ENCODE peak calls at places on chromosomes 6 and 20, in six cellular contexts. P is H9, I is neuronal stem cell, E is IMR-90, A is trophoblast cell, M is H1. L is an unnamed sample.

GRCh38 chr6:108837236-108837971 is 10.8 kb upstream of the ARMC2 start:
- DNase-seq in M (no peak), I (no peak), P (no peak), E (peak), A (peak), L (peak)

GRCh38 chr6:11714116-11714797 is 64.3 kb downstream of the ADTRP start:
- DNase-seq in I (no peak), M (no peak), E (no peak), A (no peak), P (no peak), L (no peak)

GRCh38 chr6:144515761-144516160 is 230.6 kb downstream of the UTRN start:
- DNase-seq in P (no peak), A (no peak), I (no peak), E (no peak), M (no peak), L (no peak)

GRCh38 chr6:163470611-163471010 is 56.1 kb downstream of the QKI start:
- DNase-seq in E (no peak), M (no peak), I (no peak), P (no peak), A (no peak), L (no peak)

GRCh38 chr6:26223677-26224546 is 136.7 kb downstream of the HFE start:
- DNase-seq in A (peak), M (no peak), E (peak), P (peak), I (peak), L (peak)

GRCh38 chr6:31794294-31794865 is 1.2 kb downstream of the VARS1 start:
- DNase-seq in E (peak), A (peak), I (no peak), M (no peak), P (no peak), L (peak)

GRCh38 chr6:165695736-165696515 is 32.9 kb upstream of the PDE10A start:
- DNase-seq in M (no peak), A (no peak), I (no peak), P (no peak), E (no peak), L (no peak)

GRCh38 chr6:116268589-116269293 is 11.0 kb downstream of the TSPYL1 start:
- DNase-seq in A (peak), I (no peak), P (no peak), M (no peak), E (peak), L (peak)

GRCh38 chr20:3673551-3674070 is 8.2 kb downstream of the ADAM33 start:
- DNase-seq in I (no peak), A (no peak), M (no peak), P (no peak), E (no peak), L (no peak)

GRCh38 chr6:13617066-13617465 is 1.9 kb downstream of the NOL7 start:
- DNase-seq in A (no peak), I (no peak), E (no peak), P (no peak), M (no peak), L (no peak)

GRCh38 chr6:13615802-13616140 is 636 bp downstream of the NOL7 start:
- DNase-seq in A (peak), I (peak), E (peak), M (peak), P (no peak), L (peak)

GRCh38 chr6:13613029-13613594 is 2.0 kb upstream of the NOL7 start:
- DNase-seq in E (no peak), P (no peak), A (no peak), M (no peak), I (no peak), L (no peak)

GRCh38 chr6:13614126-13614925 is 809 bp upstream of the NOL7 start:
- DNase-seq in I (no peak), A (peak), E (no peak), M (no peak), P (no peak), L (no peak)

GRCh38 chr6:13614926-13615801 is at the start of gene NOL7:
- DNase-seq in I (peak), E (peak), M (peak), P (peak), A (peak), L (peak)
- H3K23ac ChIP-seq in I (peak), E (peak), M (no peak), P (no peak), A (no peak), L (peak)

GRCh38 chr6:27451660-27452390 is 21.1 kb downstream of the ZNF184 start:
- DNase-seq in E (no peak), P (no peak), I (no peak), A (peak), M (no peak), L (no peak)
- H3K14ac ChIP-seq in E (no peak), P (no peak), I (no peak), A (no peak), M (no peak), L (no peak)

GRCh38 chr20:13249118-13249859 is 28.2 kb downstream of the ISM1 start:
- DNase-seq in E (no peak), M (no peak), P (no peak), I (no peak), A (no peak), L (no peak)
- H3K23ac ChIP-seq in E (no peak), M (no peak), P (no peak), I (no peak), A (no peak), L (no peak)

DNA sequence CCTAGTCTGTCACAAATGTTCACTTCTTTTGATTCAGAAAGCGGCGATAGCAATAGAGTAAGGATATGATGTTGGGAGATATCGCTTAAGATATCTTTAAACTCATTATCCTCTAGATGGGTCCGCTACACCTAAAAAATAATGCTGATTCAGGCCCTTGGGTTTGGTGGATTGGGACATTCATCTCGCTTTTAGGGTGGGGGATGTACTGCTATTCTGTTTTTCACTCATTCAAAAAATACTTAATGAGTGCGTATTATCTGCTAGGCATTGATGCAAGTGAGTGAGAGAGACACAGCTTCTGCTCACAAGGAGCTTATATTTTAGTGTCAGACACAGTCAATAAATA is 118.3 kb upstream of the SUPT3H start:
- DNase-seq in E (no peak), A (no peak), P (no peak), I (no peak), M (no peak), L (no peak)
- H3K14ac ChIP-seq in E (no peak), A (no peak), P (no peak), I (no peak), M (no peak), L (no peak)

GRCh38 chr20:19260412-19261090 is 48.1 kb downstream of the SLC24A3 start:
- DNase-seq in I (no peak), A (no peak), E (no peak), M (no peak), P (no peak), L (peak)
- H3K23ac ChIP-seq in I (no peak), A (no peak), E (no peak), M (no peak), P (no peak), L (no peak)

GRCh38 chr6:938271-939046 is 245.5 kb upstream of the EXOC2 start:
- DNase-seq in A (no peak), P (peak), E (no peak), M (no peak), I (no peak), L (no peak)
- H3K14ac ChIP-seq in A (no peak), P (no peak), E (no peak), M (peak), I (peak), L (no peak)

GRCh38 chr6:10425973-10426780 is 11.3 kb upstream of the TFAP2A start:
- DNase-seq in E (no peak), I (no peak), A (peak), P (peak), M (peak), L (peak)

GRCh38 chr6:10424005-10424404 is 9.1 kb upstream of the TFAP2A start:
- DNase-seq in A (no peak), E (no peak), M (peak), P (no peak), I (no peak), L (no peak)

GRCh38 chr6:10426781-10427279 is 12.0 kb upstream of the TFAP2A start:
- DNase-seq in P (no peak), A (no peak), E (no peak), I (no peak), M (no peak), L (no peak)

GRCh38 chr6:10422282-10423034 is 7.6 kb upstream of the TFAP2A start:
- DNase-seq in A (no peak), P (no peak), I (no peak), M (peak), E (no peak), L (no peak)

DNA sequence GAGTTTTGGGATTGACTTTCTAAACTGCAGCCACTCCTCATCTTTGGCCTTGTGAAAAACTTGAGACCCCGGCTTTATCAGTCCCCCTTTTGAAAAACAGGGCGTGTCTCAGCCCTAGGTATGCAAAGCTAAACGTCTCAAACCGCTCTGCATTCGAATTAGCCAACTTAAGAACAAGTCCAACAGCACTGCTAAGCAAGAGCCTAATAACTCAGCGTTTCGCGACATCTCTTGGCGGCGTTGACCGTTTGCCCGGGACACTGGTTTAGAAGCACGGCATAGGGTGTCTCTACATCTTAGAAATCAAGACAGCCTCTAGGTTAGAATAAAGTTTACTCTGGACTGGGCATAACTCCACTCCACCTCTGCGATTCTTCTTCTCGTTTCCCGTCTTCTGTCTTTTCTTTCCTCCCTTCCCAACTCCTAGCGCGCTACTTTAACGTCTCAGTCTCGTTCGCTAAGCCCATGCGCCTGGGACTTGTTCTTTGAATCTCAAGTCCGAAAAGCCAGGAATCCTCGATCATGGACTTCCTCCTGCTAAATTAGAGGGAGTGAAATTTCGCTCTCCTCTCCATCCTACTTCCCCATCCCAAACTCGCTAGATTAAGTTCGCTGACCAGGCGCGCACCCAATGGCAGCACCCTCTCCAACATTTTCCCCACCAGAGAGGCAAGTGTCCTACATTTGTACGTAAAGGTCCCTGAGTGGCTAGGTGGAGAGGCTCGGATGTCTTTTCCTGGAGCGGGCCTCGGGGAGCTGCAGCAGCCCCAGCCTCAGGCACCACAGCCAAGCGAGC is 10.5 kb upstream of the TFAP2A start:
- DNase-seq in I (no peak), A (no peak), M (no peak), P (no peak), E (no peak), L (no peak)
- H3K23ac ChIP-seq in I (peak), A (peak), M (no peak), P (no peak), E (no peak), L (no peak)

GRCh38 chr6:117540670-117541069 is 58.2 kb downstream of the DCBLD1 start:
- DNase-seq in A (peak), P (no peak), M (no peak), E (peak), I (no peak), L (no peak)

GRCh38 chr6:117534974-117535373 is 52.5 kb downstream of the DCBLD1 start:
- DNase-seq in M (no peak), A (no peak), I (no peak), P (no peak), E (no peak), L (peak)

GRCh38 chr6:117542493-117542892 is 59.8 kb downstream of the GOPC start:
- DNase-seq in M (no peak), P (no peak), A (no peak), E (no peak), I (no peak), L (no peak)

GRCh38 chr6:117536317-117536716 is 53.8 kb downstream of the DCBLD1 start:
- DNase-seq in I (no peak), M (no peak), E (peak), P (no peak), A (peak), L (peak)

DNA sequence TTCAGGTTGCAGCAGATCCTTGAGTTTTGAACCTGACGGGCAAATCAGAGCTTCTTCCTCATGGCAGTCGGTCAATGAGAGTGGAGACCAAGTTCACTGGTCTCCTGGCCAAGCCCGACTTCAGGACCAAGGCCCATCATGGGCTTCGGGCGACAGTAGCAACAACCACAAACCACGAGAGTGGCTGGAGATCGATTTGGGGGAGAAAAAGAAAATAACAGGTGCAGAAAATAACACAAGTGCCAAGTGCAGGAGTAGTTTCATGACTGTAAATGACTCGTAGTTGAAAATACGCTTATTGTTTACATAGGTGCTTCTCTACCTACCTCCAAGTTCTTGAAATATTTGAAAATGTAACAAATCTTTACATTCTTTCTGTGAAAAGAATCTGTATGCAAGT is 56.1 kb downstream of the DCBLD1 start:
- DNase-seq in P (no peak), I (no peak), E (no peak), A (peak), M (no peak), L (no peak)
- H3K14ac ChIP-seq in P (no peak), I (no peak), E (no peak), A (no peak), M (no peak), L (no peak)

GRCh38 chr6:73520688-73521350 is at the start of gene EEF1A1:
- DNase-seq in I (peak), P (peak), M (peak), A (peak), E (peak), L (peak)
- H3K23ac ChIP-seq in I (peak), P (peak), M (no peak), A (no peak), E (peak), L (peak)

GRCh38 chr20:50582092-50582491 is 71.9 kb downstream of the PTPN1 start:
- DNase-seq in A (no peak), M (no peak), P (no peak), I (no peak), E (no peak), L (no peak)

GRCh38 chr20:50579511-50579910 is 69.3 kb downstream of the PTPN1 start:
- DNase-seq in E (no peak), P (no peak), I (no peak), A (no peak), M (no peak), L (no peak)

GRCh38 chr20:50580016-50580747 is 70.0 kb downstream of the PTPN1 start:
- DNase-seq in A (peak), M (peak), I (peak), P (peak), E (peak), L (peak)

GRCh38 chr20:50582591-50583234 is 72.5 kb downstream of the PTPN1 start:
- DNase-seq in I (no peak), A (no peak), E (no peak), M (no peak), P (no peak), L (no peak)

GRCh38 chr20:50580842-50581544 is 70.8 kb downstream of the PTPN1 start:
- DNase-seq in A (no peak), E (no peak), I (no peak), P (no peak), M (no peak), L (no peak)
- H3K14ac ChIP-seq in A (no peak), E (no peak), I (no peak), P (no peak), M (no peak), L (no peak)

L was measured in mesenchymal stem cell.